ENCODE peak calls at places on chromosomes 7 and 10, in seven cellular contexts. K is neuronal stem cell, A is H9, U is H1, Y is mesendoderm, Z is mesenchymal stem cell, G is trophoblast cell. F is an unnamed sample.
A peak's percentile ranks its signal among the peaks of the same experiment; 100 is the strongest.

GRCh38 chr10:80730522-80730921 is 192.8 kb downstream of the SH2D4B start:
- DNase-seq in K (no peak), A (no peak), U (no peak), Y (no peak), Z (no peak), G (no peak), F (no peak)

GRCh38 chr7:148540041-148540738 is 50.4 kb upstream of the C7orf33 start:
- DNase-seq in K (no peak), A (no peak), U (no peak), Y (peak; percentile 82), Z (peak; percentile 56), G (peak; percentile 62), F (peak; percentile 59)

GRCh38 chr10:88791924-88792323 is 10.6 kb upstream of the LIPM start:
- DNase-seq in K (peak; percentile 8), A (peak; percentile 56), U (no peak), Y (peak; percentile 87), Z (peak; percentile 45), G (peak; percentile 58), F (peak; percentile 8)

GRCh38 chr10:125156739-125157472 is 3.5 kb downstream of the CTBP2 start:
- DNase-seq in K (no peak), A (no peak), U (peak; percentile 33), Y (no peak), Z (no peak), G (no peak), F (no peak)

GRCh38 chr10:117137031-117137910 is 799 bp downstream of the VAX1 start:
- DNase-seq in K (no peak), A (peak; percentile 63), U (peak; percentile 74), Y (peak; percentile 74), Z (no peak), G (peak; percentile 20), F (no peak)

GRCh38 chr10:34001087-34001580 is 666.7 kb upstream of the NRP1 start:
- DNase-seq in K (no peak), A (no peak), U (no peak), Y (no peak), Z (no peak), G (peak; percentile 1), F (no peak)

GRCh38 chr10:33596411-33596810 is 261.9 kb upstream of the NRP1 start:
- DNase-seq in K (no peak), A (no peak), U (no peak), Y (no peak), Z (no peak), G (peak; percentile 11), F (no peak)

GRCh38 chr10:110141185-110141584 is 66.2 kb upstream of the MXI1 start:
- DNase-seq in K (no peak), A (no peak), U (no peak), Y (no peak), Z (peak; percentile 44), G (no peak), F (peak; percentile 21)

GRCh38 chr10:61937631-61938284 is 36.3 kb downstream of the ARID5B start:
- DNase-seq in K (no peak), A (no peak), U (no peak), Y (peak; percentile 22), Z (peak; percentile 80), G (peak; percentile 88), F (peak; percentile 68)

GRCh38 chr7:154299736-154300135 is 247.5 kb downstream of the DPP6 start:
- DNase-seq in K (no peak), A (no peak), U (no peak), Y (no peak), Z (no peak), G (no peak), F (no peak)

GRCh38 chr10:7053195-7053594 is 357.6 kb downstream of the SFMBT2 start:
- DNase-seq in K (no peak), A (no peak), U (no peak), Y (no peak), Z (no peak), G (no peak), F (no peak)

GRCh38 chr10:121154846-121155245 is 303.7 kb downstream of the WDR11 start:
- DNase-seq in K (no peak), A (no peak), U (no peak), Y (no peak), Z (no peak), G (no peak), F (no peak)

GRCh38 chr7:150665075-150665794 is 20.3 kb upstream of the GIMAP2 start:
- DNase-seq in K (no peak), A (no peak), U (no peak), Y (no peak), Z (no peak), G (no peak), F (no peak)

GRCh38 chr7:45278763-45279420 is 121.3 kb downstream of the RAMP3 start:
- DNase-seq in K (no peak), A (no peak), U (no peak), Y (no peak), Z (no peak), G (no peak), F (no peak)

GRCh38 chr7:3200504-3200903 is 100.5 kb upstream of the SDK1 start:
- DNase-seq in K (no peak), A (peak; percentile 83), U (peak; percentile 71), Y (peak; percentile 82), Z (peak; percentile 62), G (peak; percentile 47), F (peak; percentile 62)

GRCh38 chr7:112160130-112160770 is 45.9 kb downstream of the DOCK4 start:
- DNase-seq in K (no peak), A (no peak), U (no peak), Y (peak; percentile 66), Z (peak; percentile 69), G (no peak), F (peak; percentile 61)

GRCh38 chr7:133139350-133139749 is 57.5 kb upstream of the CHCHD3 start:
- DNase-seq in K (peak; percentile 40), A (peak; percentile 81), U (peak; percentile 81), Y (peak; percentile 89), Z (peak; percentile 37), G (peak; percentile 40), F (peak; percentile 49)

GRCh38 chr10:1989090-1989489 is 251.8 kb upstream of the ADARB2 start:
- DNase-seq in K (no peak), A (no peak), U (no peak), Y (no peak), Z (no peak), G (no peak), F (no peak)

GRCh38 chr7:12769464-12769863 is 82.0 kb downstream of the ARL4A start:
- DNase-seq in K (no peak), A (no peak), U (no peak), Y (no peak), Z (no peak), G (peak; percentile 83), F (peak; percentile 34)

GRCh38 chr7:939843-940242 is 14.6 kb downstream of the ADAP1 start:
- DNase-seq in K (no peak), A (no peak), U (no peak), Y (no peak), Z (no peak), G (no peak), F (no peak)

GRCh38 chr10:62029401-62029800 is 127.9 kb downstream of the ARID5B start:
- DNase-seq in K (no peak), A (no peak), U (no peak), Y (no peak), Z (no peak), G (no peak), F (no peak)

GRCh38 chr10:12834721-12835120 is 166.8 kb downstream of the CCDC3 start:
- DNase-seq in K (no peak), A (no peak), U (no peak), Y (no peak), Z (no peak), G (no peak), F (no peak)

DNA sequence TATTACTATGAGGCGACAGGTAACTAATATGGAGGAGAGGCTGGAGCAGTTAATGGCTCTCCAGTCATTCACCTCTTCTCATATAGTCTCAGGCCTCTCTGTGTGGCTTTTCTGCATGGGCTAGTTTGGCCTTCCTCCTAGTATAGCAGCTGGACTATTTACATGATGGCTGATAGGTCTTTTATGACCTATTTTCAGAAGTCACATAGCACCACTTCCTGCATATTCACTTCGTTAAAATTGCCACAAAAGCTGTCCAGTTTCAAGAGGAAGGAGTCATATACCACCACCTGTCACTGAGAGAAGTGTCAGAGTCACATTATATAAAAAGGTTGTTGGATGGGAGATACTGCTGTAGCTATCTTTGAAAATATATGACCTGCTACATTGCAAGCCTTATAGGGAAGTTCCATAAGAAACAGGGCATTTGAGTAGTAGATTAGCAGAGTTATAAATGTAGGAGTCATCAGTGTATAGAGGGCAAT is 8.0 kb upstream of the DMTF1 start:
- DNase-seq in K (no peak), A (no peak), U (no peak), Y (no peak), Z (no peak), G (no peak), F (no peak)
- H4K8ac ChIP-seq in K (no peak overlapping the region), A (no peak overlapping the region), U (no peak overlapping the region), Y (no peak overlapping the region), Z (no peak overlapping the region), G (no peak overlapping the region), F (no peak overlapping the region)

GRCh38 chr10:74868392-74868791 is 42.0 kb downstream of the KAT6B start:
- DNase-seq in K (no peak), A (no peak), U (no peak), Y (no peak), Z (no peak), G (no peak), F (no peak)
- H4K8ac ChIP-seq in K (no peak overlapping the region), A (no peak overlapping the region), U (no peak overlapping the region), Y (no peak overlapping the region), Z (no peak overlapping the region), G (no peak overlapping the region), F (no peak overlapping the region)

GRCh38 chr7:55075464-55075971 is 56.7 kb downstream of the EGFR start:
- DNase-seq in K (no peak), A (no peak), U (no peak), Y (no peak), Z (no peak), G (no peak), F (no peak)

GRCh38 chr7:55073051-55073511 is 54.3 kb downstream of the EGFR start:
- DNase-seq in K (no peak), A (no peak), U (no peak), Y (no peak), Z (no peak), G (peak; percentile 88), F (peak; percentile 81)

GRCh38 chr7:55072251-55072650 is 53.4 kb downstream of the EGFR start:
- DNase-seq in K (no peak), A (no peak), U (no peak), Y (no peak), Z (no peak), G (peak; percentile 55), F (no peak)

GRCh38 chr7:55071411-55072188 is 52.8 kb downstream of the EGFR start:
- DNase-seq in K (no peak), A (no peak), U (no peak), Y (no peak), Z (peak; percentile 55), G (peak; percentile 82), F (no peak)

GRCh38 chr7:55074008-55074499 is 55.2 kb downstream of the EGFR start:
- DNase-seq in K (no peak), A (peak; percentile 34), U (no peak), Y (peak; percentile 78), Z (peak; percentile 78), G (peak; percentile 88), F (peak; percentile 79)
- H4K8ac ChIP-seq in K (no peak overlapping the region), A (no peak overlapping the region), U (no peak overlapping the region), Y (no peak overlapping the region), Z (peak overlapping the region; percentile 82), G (no peak overlapping the region), F (peak overlapping the region; percentile 17)

DNA sequence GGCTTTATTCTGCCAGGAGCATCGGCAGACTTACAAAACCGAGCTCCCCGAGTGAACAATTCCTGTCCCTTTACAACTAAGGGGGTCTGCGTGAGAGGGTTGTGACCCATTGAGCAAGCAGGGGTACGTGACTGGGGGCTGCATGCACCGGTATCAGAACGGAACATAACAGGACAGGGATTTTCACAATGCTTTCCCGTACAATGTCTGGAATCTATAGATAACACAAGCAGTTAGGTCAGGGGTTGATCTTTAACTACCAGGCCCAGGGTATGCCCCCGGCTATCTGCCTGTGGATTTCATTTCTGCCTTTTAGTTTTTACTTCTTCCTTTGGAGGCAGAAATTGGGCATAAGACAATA is 38.1 kb upstream of the GSDME start:
- DNase-seq in K (no peak), A (no peak), U (no peak), Y (no peak), Z (no peak), G (peak; percentile 79), F (no peak)
- H4K8ac ChIP-seq in K (no peak overlapping the region), A (no peak overlapping the region), U (no peak overlapping the region), Y (no peak overlapping the region), Z (no peak overlapping the region), G (no peak overlapping the region), F (no peak overlapping the region)